ENCODE peak calls at places on chromosome 5, in five cellular contexts. T is PC-3, R is pancreas, J is stomach, D is neural progenitor cell. X is an unnamed sample. For H3K4me1, the result is how much of the 10 kb centered on the place peaks cover.

GRCh38 chr5:95857185-95857945 is 34.8 kb upstream of the GLRX start:
- DNase-seq in J (peak), D (no peak), R (peak), T (no peak), X (peak)

GRCh38 chr5:11298877-11299276 is 537.8 kb upstream of the DAP start:
- DNase-seq in T (peak), J (no peak), R (no peak), D (no peak), X (no peak)

GRCh38 chr5:153498516-153498915 is 8.0 kb downstream of the GRIA1 start:
- DNase-seq in D (no peak), T (no peak), J (no peak), R (no peak), X (peak)

GRCh38 chr5:154273963-154274827 is 83.7 kb downstream of the GALNT10 start:
- DNase-seq in R (no peak), J (no peak), T (no peak), D (no peak), X (no peak)

GRCh38 chr5:139655727-139656271 is 7.7 kb downstream of the CXXC5 start:
- DNase-seq in D (peak), J (peak), R (peak), T (no peak), X (peak)

GRCh38 chr5:134129411-134130238 is 15.1 kb downstream of the TCF7 start:
- DNase-seq in T (no peak), J (no peak), R (no peak), D (no peak), X (no peak)

GRCh38 chr5:127299678-127300077 is 9.1 kb downstream of the MEGF10 start:
- DNase-seq in T (no peak), D (peak), J (no peak), R (no peak), X (no peak)

GRCh38 chr5:38148021-38148625 is 110.2 kb upstream of the EGFLAM start:
- DNase-seq in R (no peak), T (no peak), D (no peak), J (no peak), X (no peak)

GRCh38 chr5:74575741-74576538 is 64.6 kb downstream of the ENC1 start:
- DNase-seq in D (no peak), J (no peak), T (peak), R (no peak), X (no peak)

GRCh38 chr5:168782172-168782571 is 203.0 kb upstream of the PANK3 start:
- DNase-seq in T (no peak), J (no peak), D (no peak), R (no peak), X (no peak)

GRCh38 chr5:111735829-111736228 is 21.2 kb downstream of the NREP start:
- DNase-seq in J (no peak), D (no peak), T (peak), R (no peak), X (peak)

GRCh38 chr5:102796014-102796413 is 40.9 kb downstream of the PAM start:
- DNase-seq in D (no peak), T (no peak), R (no peak), J (no peak), X (no peak)

GRCh38 chr5:140882591-140882899 is 621 bp downstream of the PCDHA13 start:
- DNase-seq in T (peak), R (no peak), J (no peak), D (peak), X (peak)

GRCh38 chr5:168464214-168464613 is 22.1 kb upstream of the RARS1 start:
- DNase-seq in D (no peak), R (no peak), T (no peak), J (no peak), X (no peak)

GRCh38 chr5:36657563-36657995 is 51.2 kb downstream of the SLC1A3 start:
- DNase-seq in D (no peak), R (peak), T (peak), J (peak), X (no peak)

GRCh38 chr5:93723005-93723404 is 18.4 kb downstream of the POU5F2 start:
- DNase-seq in R (no peak), D (no peak), J (no peak), T (peak), X (no peak)

GRCh38 chr5:168976311-168976893 is 324.5 kb downstream of the SLIT3 start:
- DNase-seq in D (no peak), T (no peak), R (no peak), J (no peak), X (peak)

GRCh38 chr5:78597858-78598415 is 50.6 kb downstream of the LHFPL2 start:
- DNase-seq in D (no peak), T (peak), R (no peak), J (no peak), X (peak)

GRCh38 chr5:178392998-178393397 is 160.4 kb upstream of the PHYKPL start:
- DNase-seq in D (no peak), R (no peak), J (peak), T (no peak), X (no peak)

GRCh38 chr5:39448504-39449128 is 23.8 kb upstream of the DAB2 start:
- DNase-seq in J (peak), T (no peak), R (no peak), D (peak), X (no peak)

GRCh38 chr5:88695232-88695631 is 187.8 kb downstream of the MEF2C start:
- DNase-seq in T (no peak), R (no peak), J (no peak), D (no peak), X (no peak)

GRCh38 chr5:139205144-139205543 is 7.0 kb upstream of the SIL1 start:
- DNase-seq in J (no peak), R (no peak), D (no peak), T (no peak), X (no peak)

GRCh38 chr5:43191740-43192557 is at the start of gene NIM1K:
- DNase-seq in T (peak), D (peak), J (peak), R (peak), X (peak)

GRCh38 chr5:7576023-7576715 is 180.2 kb downstream of the ADCY2 start:
- DNase-seq in R (no peak), J (no peak), T (no peak), D (no peak), X (no peak)

GRCh38 chr5:42767491-42768105 is 11.0 kb downstream of the CCDC152 start:
- DNase-seq in R (no peak), D (peak), J (no peak), T (peak), X (peak)

GRCh38 chr5:180806351-180807011 is 3.9 kb upstream of the MGAT1 start:
- DNase-seq in J (no peak), R (no peak), T (no peak), D (no peak), X (no peak)

GRCh38 chr5:36640949-36641348 is 34.5 kb downstream of the SLC1A3 start:
- DNase-seq in R (no peak), T (no peak), D (no peak), J (no peak), X (no peak)

GRCh38 chr5:132480546-132481242 is 9.9 kb downstream of the IRF1 start:
- DNase-seq in R (no peak), T (no peak), D (no peak), J (no peak), X (no peak)

GRCh38 chr5:144691936-144692335 is 521.3 kb downstream of the KCTD16 start:
- DNase-seq in D (no peak), J (no peak), T (no peak), R (no peak), X (no peak)

GRCh38 chr5:90941002-90941720 is 382.6 kb downstream of the ADGRV1 start:
- DNase-seq in J (no peak), D (no peak), T (peak), R (no peak), X (no peak)

GRCh38 chr5:138141734-138142133 is 2.5 kb upstream of the NME5 start:
- DNase-seq in T (no peak), D (no peak), J (no peak), R (no peak), X (no peak)

GRCh38 chr5:107548477-107548876 is 122.3 kb downstream of the EFNA5 start:
- DNase-seq in R (no peak), J (no peak), D (no peak), T (no peak), X (no peak)

GRCh38 chr5:117414926-117415325 is 840.3 kb upstream of the SEMA6A start:
- DNase-seq in D (no peak), T (no peak), R (no peak), J (no peak), X (peak)

GRCh38 chr5:143036146-143036927 is 266.2 kb downstream of the ARHGAP26 start:
- DNase-seq in D (no peak), R (no peak), J (no peak), T (no peak), X (no peak)

GRCh38 chr5:119368238-119368630 is 12.4 kb downstream of the TNFAIP8 start:
- DNase-seq in R (no peak), D (no peak), T (peak), J (no peak), X (no peak)

GRCh38 chr5:77663081-77663863 is 24.8 kb upstream of the OTP start:
- DNase-seq in R (no peak), J (no peak), D (no peak), T (no peak), X (no peak)

GRCh38 chr5:79802995-79803394 is 113.4 kb downstream of the CMYA5 start:
- DNase-seq in J (no peak), T (no peak), R (no peak), D (no peak), X (no peak)

GRCh38 chr5:79798892-79799590 is 109.4 kb downstream of the CMYA5 start:
- DNase-seq in D (no peak), T (no peak), R (no peak), J (no peak), X (no peak)

GRCh38 chr5:79802404-79802803 is 112.8 kb downstream of the CMYA5 start:
- DNase-seq in R (no peak), D (no peak), J (no peak), T (no peak), X (no peak)

GRCh38 chr5:79795764-79796398 is 106.2 kb downstream of the CMYA5 start:
- DNase-seq in J (no peak), T (no peak), R (no peak), D (no peak), X (no peak)

DNA sequence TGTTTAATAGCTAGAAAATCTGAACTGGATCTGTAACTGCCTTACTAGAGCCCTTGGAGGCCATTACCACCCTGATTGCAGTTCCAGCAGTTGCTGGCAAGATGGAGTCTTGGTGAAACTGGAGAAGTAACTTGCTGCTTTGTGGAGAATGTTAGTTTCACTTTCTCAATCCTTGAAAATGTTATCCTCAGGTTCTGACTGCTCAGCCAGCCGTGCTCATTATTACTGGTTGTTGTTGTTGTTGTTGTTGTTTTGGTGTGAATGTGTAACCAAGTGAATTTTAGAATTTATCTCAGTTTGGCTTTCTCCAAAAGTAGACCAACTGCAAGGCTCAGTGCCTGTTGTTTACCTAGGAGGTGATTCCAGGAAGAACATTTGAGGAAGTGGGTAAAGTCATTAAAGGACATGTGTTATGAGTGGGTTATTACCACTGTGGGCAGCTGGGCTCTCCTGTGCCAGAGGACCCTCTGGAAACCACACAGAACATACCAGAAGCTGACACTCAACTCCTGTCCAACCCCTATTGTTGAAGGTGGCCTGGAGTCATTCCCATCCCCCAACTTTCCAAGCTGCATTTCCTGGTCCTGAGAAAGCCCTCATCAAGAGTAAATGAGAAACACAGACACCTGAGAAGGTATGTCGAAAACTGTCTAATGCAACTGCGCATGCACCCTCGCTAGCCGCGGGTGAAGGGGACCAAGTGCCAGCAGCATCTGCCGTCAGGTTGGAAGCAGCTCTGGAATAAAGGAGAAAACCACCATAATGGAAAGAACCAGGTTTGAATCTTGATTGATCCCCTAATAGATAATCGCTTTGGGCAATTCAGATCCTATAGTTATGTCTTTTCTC is 111.6 kb downstream of the CMYA5 start:
- DNase-seq in D (no peak), T (no peak), R (no peak), J (no peak), X (peak)
- H3K4me1 ChIP-seq in D (under half), T (under half), R (under half), J (under half), X (under half)

GRCh38 chr5:175849153-175849552 is 22.2 kb upstream of the CPLX2 start:
- DNase-seq in T (no peak), R (no peak), D (no peak), J (no peak), X (no peak)

GRCh38 chr5:175847061-175847460 is 24.3 kb upstream of the CPLX2 start:
- DNase-seq in J (no peak), T (no peak), D (no peak), R (no peak), X (no peak)

GRCh38 chr5:175846332-175846731 is 25.0 kb upstream of the CPLX2 start:
- DNase-seq in D (no peak), T (no peak), J (no peak), R (no peak), X (no peak)

GRCh38 chr5:175848676-175849075 is 22.7 kb upstream of the CPLX2 start:
- DNase-seq in D (no peak), R (no peak), J (no peak), T (no peak), X (no peak)

GRCh38 chr5:175847503-175847902 is 23.9 kb upstream of the CPLX2 start:
- DNase-seq in J (no peak), T (no peak), D (peak), R (no peak), X (peak)
- TF ChIP-seq CTCF in J (no peak), T (peak), D (peak), R (no peak), X (no peak)

DNA sequence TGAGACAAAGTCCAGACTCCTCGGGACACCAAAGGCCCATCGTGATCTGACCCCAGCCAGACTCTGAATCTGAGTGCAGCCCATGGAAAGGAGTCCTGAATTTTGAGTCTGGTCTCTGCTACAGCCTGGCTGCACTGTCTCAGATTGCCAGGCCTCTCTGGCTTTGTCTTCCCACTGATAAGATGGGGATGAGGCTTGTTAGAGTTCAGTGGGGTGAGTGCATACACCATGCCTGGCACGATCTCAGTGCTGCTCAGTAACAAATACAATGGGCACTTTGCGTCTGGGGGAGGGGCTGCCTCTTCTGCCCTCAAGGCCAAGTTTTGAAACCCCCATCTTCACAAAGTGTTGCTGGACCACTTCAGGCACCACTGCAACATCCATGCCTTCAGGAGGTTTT is 49.0 kb downstream of the PPARGC1B start:
- DNase-seq in R (no peak), J (no peak), D (no peak), T (no peak), X (no peak)
- H3K4me1 ChIP-seq in R (under half), J (under half), D (under half), T (under half), X (under half)

GRCh38 chr5:72817639-72818266 is 1.3 kb downstream of the TNPO1 start:
- DNase-seq in R (no peak), T (no peak), D (no peak), J (no peak), X (no peak)

GRCh38 chr5:72815580-72816296 is 723 bp upstream of the TNPO1 start:
- DNase-seq in J (no peak), T (peak), R (no peak), D (no peak), X (no peak)

GRCh38 chr5:72814864-72815263 is 1.6 kb upstream of the TNPO1 start:
- DNase-seq in T (no peak), R (no peak), D (no peak), J (no peak), X (no peak)

GRCh38 chr5:72817076-72817476 is 615 bp downstream of the TNPO1 start:
- DNase-seq in T (peak), J (peak), D (no peak), R (no peak), X (peak)

GRCh38 chr5:72816297-72817075 is at the start of gene TNPO1:
- DNase-seq in J (peak), D (peak), T (peak), R (peak), X (peak)
- TF ChIP-seq CTCF in J (no peak), D (no peak), T (no peak), R (no peak), X (no peak)

DNA sequence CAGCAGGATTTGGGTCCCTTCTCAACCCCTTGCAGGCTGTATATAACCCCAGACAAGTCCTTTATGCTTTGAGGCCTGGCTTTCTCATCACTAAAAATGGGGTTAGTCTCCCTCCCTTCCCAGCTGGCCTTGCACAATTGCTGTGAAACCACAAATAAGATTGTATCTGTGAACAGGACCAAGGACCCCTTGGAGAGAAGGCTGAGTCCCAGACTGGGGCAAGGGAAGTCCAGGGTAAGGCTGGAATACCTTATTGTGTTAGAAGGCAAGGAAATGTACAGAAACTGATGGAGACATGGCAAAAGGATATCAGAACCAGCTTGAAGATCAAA is 11.4 kb downstream of the MACROH2A1 start:
- DNase-seq in D (no peak), T (no peak), J (no peak), R (no peak), X (peak)
- H3K4me1 ChIP-seq in D (under half), T (under half), J (under half), R (under half), X (half or more)

GRCh38 chr5:73437126-73438047 is 11.2 kb downstream of the FOXD1 start:
- DNase-seq in T (peak), J (no peak), D (peak), R (no peak), X (no peak)
- TF ChIP-seq CTCF in T (peak), J (no peak), D (peak), R (no peak), X (peak)

GRCh38 chr5:1104327-1105006 is 7.4 kb downstream of the SLC12A7 start:
- DNase-seq in J (no peak), R (no peak), D (no peak), T (no peak), X (no peak)

GRCh38 chr5:1101991-1102713 is 9.7 kb downstream of the SLC12A7 start:
- DNase-seq in T (no peak), D (peak), R (no peak), J (no peak), X (peak)

GRCh38 chr5:1103505-1104326 is 8.1 kb downstream of the SLC12A7 start:
- DNase-seq in T (no peak), R (peak), D (no peak), J (peak), X (peak)

GRCh38 chr5:1100652-1101574 is 10.9 kb downstream of the SLC12A7 start:
- DNase-seq in R (no peak), D (peak), T (no peak), J (no peak), X (no peak)

DNA sequence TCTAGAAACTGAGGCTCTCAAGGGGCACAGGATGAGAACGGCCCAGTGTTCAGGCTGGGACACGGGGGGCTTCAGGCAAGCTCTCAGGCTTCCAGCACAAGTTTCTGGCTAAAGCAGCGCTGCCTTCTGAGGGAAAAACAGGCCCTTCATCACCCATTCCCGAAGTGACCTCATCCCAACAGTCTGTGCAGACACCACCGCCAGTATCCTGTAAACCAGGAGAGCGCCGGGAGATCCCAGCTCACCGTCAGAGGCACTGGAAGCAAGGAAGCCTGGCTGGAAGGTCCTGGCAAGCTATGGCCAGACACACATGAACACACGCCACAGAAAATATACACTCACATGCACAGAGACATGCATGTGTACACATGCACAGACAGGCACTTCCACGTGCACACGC is 8.8 kb downstream of the SLC12A7 start:
- DNase-seq in R (no peak), T (no peak), D (no peak), J (no peak), X (no peak)
- H3K4me1 ChIP-seq in R (under half), T (under half), D (half or more), J (half or more), X (under half)

GRCh38 chr5:173721259-173722232 is 105.1 kb upstream of the BOD1 start:
- DNase-seq in T (no peak), R (no peak), J (no peak), D (no peak), X (no peak)
- TF ChIP-seq CTCF in T (peak), R (no peak), J (no peak), D (peak), X (no peak)

GRCh38 chr5:68257207-68257606 is 41.7 kb downstream of the PIK3R1 start:
- DNase-seq in D (no peak), J (no peak), T (no peak), R (no peak), X (no peak)
- H3K4me1 ChIP-seq in D (under half), J (under half), T (under half), R (under half), X (under half)

X was measured in cardiac muscle cell.